ENCODE peak calls at places on chromosomes 7 and 10, in four cellular contexts. One of them, this sample, is unnamed.

GRCh38 chr10:29135318-29135717 is 153.6 kb upstream of the LYZL1 start:
- DNase-seq in breast epithelium: no peak
- DNase-seq in BJ: no peak
- DNase-seq in Caco-2: no peak
- DNase-seq in this sample: no peak

GRCh38 chr7:129779602-129780256 is 168.2 kb downstream of the NRF1 start:
- DNase-seq in BJ: no peak
- DNase-seq in Caco-2: peak; percentile 53
- DNase-seq in breast epithelium: peak; percentile 44
- DNase-seq in this sample: no peak

GRCh38 chr10:124641282-124642075 is 102.7 kb downstream of the FAM53B start:
- DNase-seq in Caco-2: no peak
- DNase-seq in breast epithelium: no peak
- DNase-seq in BJ: no peak
- DNase-seq in this sample: no peak

GRCh38 chr7:44990520-44991023 is 9.4 kb upstream of the CCM2 start:
- DNase-seq in breast epithelium: no peak
- DNase-seq in BJ: no peak
- DNase-seq in Caco-2: no peak
- DNase-seq in this sample: peak; percentile 53

GRCh38 chr10:70232155-70232858 is 922 bp downstream of the PPA1 start:
- DNase-seq in Caco-2: peak; percentile 80
- DNase-seq in breast epithelium: no peak
- DNase-seq in BJ: no peak
- DNase-seq in this sample: no peak

GRCh38 chr10:78190051-78190450 is 156.4 kb downstream of the RPS24 start:
- DNase-seq in Caco-2: no peak
- DNase-seq in breast epithelium: no peak
- DNase-seq in BJ: no peak
- DNase-seq in this sample: no peak

GRCh38 chr10:77873558-77874380 is 52.8 kb downstream of the DLG5 start:
- DNase-seq in BJ: peak; percentile 19
- DNase-seq in breast epithelium: peak; percentile 87
- DNase-seq in Caco-2: no peak
- DNase-seq in this sample: peak; percentile 70

GRCh38 chr10:50332108-50332846 is 81.0 kb upstream of the ASAH2 start:
- DNase-seq in breast epithelium: no peak
- DNase-seq in Caco-2: no peak
- DNase-seq in BJ: no peak
- DNase-seq in this sample: no peak

GRCh38 chr10:21726601-21727295 is 192.7 kb downstream of the MLLT10 start:
- DNase-seq in Caco-2: no peak
- DNase-seq in breast epithelium: no peak
- DNase-seq in BJ: no peak
- DNase-seq in this sample: no peak

GRCh38 chr7:5646846-5647245 is 134.6 kb downstream of the RNF216 start:
- DNase-seq in BJ: no peak
- DNase-seq in Caco-2: no peak
- DNase-seq in breast epithelium: no peak
- DNase-seq in this sample: no peak

GRCh38 chr7:116736927-116737715 is 65.1 kb downstream of the MET start:
- DNase-seq in Caco-2: no peak
- DNase-seq in breast epithelium: no peak
- DNase-seq in BJ: no peak
- DNase-seq in this sample: no peak

GRCh38 chr7:70569335-70569819 is 562.6 kb upstream of the GALNT17 start:
- DNase-seq in breast epithelium: no peak
- DNase-seq in BJ: no peak
- DNase-seq in Caco-2: no peak
- DNase-seq in this sample: no peak

GRCh38 chr7:106377847-106378361 is 93.1 kb upstream of the NAMPT start:
- DNase-seq in breast epithelium: no peak
- DNase-seq in BJ: no peak
- DNase-seq in Caco-2: no peak
- DNase-seq in this sample: no peak

GRCh38 chr10:103983367-103983911 is 16.5 kb downstream of the SLK start:
- DNase-seq in Caco-2: no peak
- DNase-seq in BJ: no peak
- DNase-seq in breast epithelium: no peak
- DNase-seq in this sample: no peak

GRCh38 chr10:128097783-128098182 is 28.4 kb downstream of the MKI67 start:
- DNase-seq in breast epithelium: no peak
- DNase-seq in Caco-2: no peak
- DNase-seq in BJ: no peak
- DNase-seq in this sample: no peak

GRCh38 chr7:90988996-90989765 is 275.1 kb upstream of the FZD1 start:
- DNase-seq in BJ: no peak
- DNase-seq in Caco-2: no peak
- DNase-seq in breast epithelium: no peak
- DNase-seq in this sample: no peak

GRCh38 chr7:100629117-100629711 is 12.1 kb downstream of the TFR2 start:
- DNase-seq in Caco-2: no peak
- DNase-seq in BJ: no peak
- DNase-seq in breast epithelium: no peak
- DNase-seq in this sample: no peak

GRCh38 chr7:2172311-2173183 is 60.2 kb downstream of the MAD1L1 start:
- DNase-seq in breast epithelium: no peak
- DNase-seq in Caco-2: no peak
- DNase-seq in BJ: peak; percentile 33
- DNase-seq in this sample: peak; percentile 88

GRCh38 chr10:94193466-94193924 is 169.2 kb downstream of the NOC3L start:
- DNase-seq in BJ: peak; percentile 47
- DNase-seq in breast epithelium: no peak
- DNase-seq in Caco-2: no peak
- DNase-seq in this sample: no peak

GRCh38 chr7:13044309-13044708 is 356.9 kb downstream of the ARL4A start:
- DNase-seq in BJ: no peak
- DNase-seq in breast epithelium: no peak
- DNase-seq in Caco-2: no peak
- DNase-seq in this sample: no peak

GRCh38 chr10:17435187-17435586 is 19.2 kb downstream of the ST8SIA6 start:
- DNase-seq in BJ: no peak
- DNase-seq in breast epithelium: no peak
- DNase-seq in Caco-2: no peak
- DNase-seq in this sample: no peak

GRCh38 chr7:34133356-34133982 is 228.1 kb downstream of the BMPER start:
- DNase-seq in BJ: peak; percentile 66
- DNase-seq in Caco-2: no peak
- DNase-seq in breast epithelium: no peak
- DNase-seq in this sample: peak; percentile 84

GRCh38 chr10:88131561-88132139 is 268.2 kb downstream of the PTEN start:
- DNase-seq in breast epithelium: peak; percentile 96
- DNase-seq in BJ: peak; percentile 25
- DNase-seq in Caco-2: no peak
- DNase-seq in this sample: no peak
- TF ChIP-seq CTCF in breast epithelium: peak; percentile 81
- TF ChIP-seq CTCF in BJ: peak; percentile 11
- TF ChIP-seq CTCF in Caco-2: no peak
- TF ChIP-seq CTCF in this sample: no peak

DNA sequence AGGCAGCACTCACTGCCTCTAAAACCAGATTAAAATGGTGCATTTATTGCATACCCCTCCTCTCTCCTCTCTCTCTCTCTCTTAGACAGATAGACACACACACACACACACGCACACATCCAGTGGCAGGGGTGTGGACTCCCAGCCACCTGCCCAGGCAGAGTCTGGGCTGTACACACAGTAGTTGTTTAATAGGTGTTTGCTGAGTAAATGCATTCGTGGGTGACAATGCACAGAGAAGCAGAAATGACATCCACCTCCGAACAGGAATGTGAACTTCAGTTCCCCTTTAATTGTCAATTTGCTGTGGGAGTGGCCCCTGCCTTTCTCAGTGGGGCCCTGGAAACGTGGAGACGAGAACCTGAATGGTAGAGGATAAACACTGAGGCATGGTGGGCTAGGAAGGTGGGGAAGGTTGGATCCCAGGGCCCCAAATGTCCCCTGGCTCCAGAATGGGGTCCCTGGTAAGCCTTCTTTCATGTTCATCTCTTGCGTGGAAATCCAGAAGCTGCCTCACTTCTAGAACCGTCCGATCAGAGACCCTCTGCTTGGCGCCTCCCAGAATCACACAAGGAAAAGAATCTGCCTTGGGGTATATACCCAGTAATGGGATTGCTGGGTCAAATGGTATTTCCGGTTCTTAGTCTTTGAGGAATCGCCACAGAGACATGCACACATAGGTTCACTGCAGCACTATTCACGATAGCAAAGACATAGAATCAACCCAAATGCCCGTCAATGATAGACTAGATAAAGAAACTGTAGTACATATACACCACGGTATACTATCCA is 58.5 kb upstream of the ECHDC3 start:
- DNase-seq in breast epithelium: no peak
- DNase-seq in Caco-2: peak; percentile 72
- DNase-seq in BJ: no peak
- DNase-seq in this sample: no peak
- H3K4me3 ChIP-seq in breast epithelium: no peak overlapping the region
- H3K4me3 ChIP-seq in Caco-2: no peak overlapping the region
- H3K4me3 ChIP-seq in BJ: no peak overlapping the region
- H3K4me3 ChIP-seq in this sample: no peak overlapping the region

GRCh38 chr10:24503627-24504320 is 219.9 kb downstream of the ARHGAP21 start:
- DNase-seq in breast epithelium: no peak
- DNase-seq in BJ: no peak
- DNase-seq in Caco-2: peak; percentile 75
- DNase-seq in this sample: no peak
- TF ChIP-seq CTCF in breast epithelium: peak; percentile 20
- TF ChIP-seq CTCF in BJ: peak; percentile 67
- TF ChIP-seq CTCF in Caco-2: peak; percentile 87
- TF ChIP-seq CTCF in this sample: peak; percentile 62

GRCh38 chr7:139034336-139034735 is 1.5 kb downstream of the ZC3HAV1L start:
- DNase-seq in BJ: no peak
- DNase-seq in Caco-2: no peak
- DNase-seq in breast epithelium: no peak
- DNase-seq in this sample: no peak
- H3K4me3 ChIP-seq in BJ: peak overlapping the region; percentile 62
- H3K4me3 ChIP-seq in Caco-2: peak overlapping the region; percentile 97
- H3K4me3 ChIP-seq in breast epithelium: no peak overlapping the region
- H3K4me3 ChIP-seq in this sample: peak overlapping the region; percentile 69

GRCh38 chr7:121330053-121330833 is 1.4 kb downstream of the WNT16 start:
- DNase-seq in BJ: no peak
- DNase-seq in Caco-2: no peak
- DNase-seq in breast epithelium: no peak
- DNase-seq in this sample: no peak
- TF ChIP-seq CTCF in BJ: no peak
- TF ChIP-seq CTCF in Caco-2: no peak
- TF ChIP-seq CTCF in breast epithelium: no peak
- TF ChIP-seq CTCF in this sample: no peak

DNA sequence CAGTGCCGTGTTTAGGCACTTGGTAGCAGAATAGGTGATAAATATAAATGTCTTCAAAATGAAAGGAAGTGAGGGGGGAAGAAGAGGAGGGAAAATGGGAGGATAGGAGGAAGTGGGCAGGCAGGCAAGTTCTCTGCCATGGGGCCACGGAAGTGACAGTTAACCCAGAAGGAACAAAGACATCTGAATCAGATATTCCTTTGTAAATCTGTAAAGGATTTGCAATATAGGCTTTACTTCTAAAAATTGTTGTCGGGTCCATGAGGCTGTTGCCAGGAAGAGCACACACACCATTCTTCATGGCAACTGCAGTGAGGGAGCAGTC is 23.7 kb upstream of the RASSF4 start:
- DNase-seq in breast epithelium: no peak
- DNase-seq in BJ: no peak
- DNase-seq in Caco-2: no peak
- DNase-seq in this sample: no peak
- H3K4me3 ChIP-seq in breast epithelium: no peak overlapping the region
- H3K4me3 ChIP-seq in BJ: no peak overlapping the region
- H3K4me3 ChIP-seq in Caco-2: no peak overlapping the region
- H3K4me3 ChIP-seq in this sample: no peak overlapping the region

DNA sequence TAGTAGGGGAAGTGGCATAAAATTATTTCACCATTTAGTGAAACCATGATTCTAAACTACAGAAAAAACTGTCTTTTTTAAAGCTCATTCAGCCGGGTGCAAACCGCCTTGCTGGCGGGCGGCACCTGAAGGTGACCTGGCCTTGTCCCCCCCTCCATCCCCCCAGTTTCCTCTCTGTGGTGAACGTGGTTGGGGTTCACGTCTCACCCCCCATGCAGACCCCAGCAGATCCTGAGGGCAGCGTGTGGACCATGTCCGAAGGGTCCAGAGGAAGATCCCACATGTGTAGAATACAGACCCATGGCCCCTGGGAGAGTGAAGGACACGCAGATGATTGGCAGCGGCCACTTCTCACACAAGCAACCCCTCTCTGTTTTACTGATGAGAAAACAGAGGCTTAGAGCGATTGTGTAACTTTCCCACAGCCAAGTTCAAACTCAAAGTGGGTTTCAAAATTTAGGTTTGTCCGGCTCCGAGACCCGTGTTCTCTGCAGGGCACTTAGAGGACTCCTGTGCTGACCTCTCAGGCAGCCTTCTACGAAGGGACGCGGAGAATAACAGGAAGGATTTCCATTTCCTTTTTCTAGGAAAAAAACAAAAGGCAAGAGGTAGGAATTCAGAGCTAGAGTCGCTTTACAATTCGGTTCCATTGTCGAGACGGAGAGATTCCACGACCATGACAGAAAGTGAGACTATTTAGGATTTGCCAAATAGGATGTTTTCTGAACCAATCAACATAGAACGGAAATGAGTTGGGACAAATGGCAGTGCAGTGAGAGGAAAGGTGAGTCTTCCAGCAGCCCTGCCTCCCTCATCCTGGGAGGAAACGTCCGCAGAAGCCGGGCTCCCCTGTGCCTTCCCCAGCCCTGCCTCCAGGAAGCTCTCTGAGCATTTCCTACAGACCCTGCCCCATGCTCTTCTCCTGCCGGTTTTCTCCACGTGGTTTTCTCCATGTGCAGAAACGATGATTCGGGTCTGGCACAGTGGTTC is 67.6 kb upstream of the PITRM1 start:
- DNase-seq in BJ: no peak
- DNase-seq in breast epithelium: no peak
- DNase-seq in Caco-2: no peak
- DNase-seq in this sample: no peak
- TF ChIP-seq CTCF in BJ: no peak
- TF ChIP-seq CTCF in breast epithelium: no peak
- TF ChIP-seq CTCF in Caco-2: no peak
- TF ChIP-seq CTCF in this sample: no peak

GRCh38 chr7:74606101-74606908 is 51.2 kb upstream of the GTF2I start:
- DNase-seq in Caco-2: no peak
- DNase-seq in BJ: no peak
- DNase-seq in breast epithelium: no peak
- DNase-seq in this sample: no peak
- H3K4me3 ChIP-seq in Caco-2: no peak overlapping the region
- H3K4me3 ChIP-seq in BJ: peak overlapping the region; percentile 28
- H3K4me3 ChIP-seq in breast epithelium: peak overlapping the region; percentile 33
- H3K4me3 ChIP-seq in this sample: peak overlapping the region; percentile 33

GRCh38 chr7:85030893-85031292 is 156.0 kb downstream of the SEMA3D start:
- DNase-seq in breast epithelium: no peak
- DNase-seq in BJ: no peak
- DNase-seq in Caco-2: no peak
- DNase-seq in this sample: peak; percentile 31
- TF ChIP-seq CTCF in breast epithelium: peak; percentile 30
- TF ChIP-seq CTCF in BJ: peak; percentile 49
- TF ChIP-seq CTCF in Caco-2: peak; percentile 65
- TF ChIP-seq CTCF in this sample: peak; percentile 25